ENCODE peak calls at places on chromosomes 2 and 18, in nine cellular contexts. K is epithelial cell of esophagus, H is HCT116, V is GM06990, M is Panc1, X is GM13976, L is Caco-2, C is HFFc6, N is RWPE1. Y is an unnamed sample.

GRCh38 chr2:23513245-23513880 is 128.4 kb downstream of the KLHL29 start:
- DNase-seq in K (no peak), H (no peak), M (no peak), X (no peak), N (no peak), C (no peak), L (no peak), V (no peak), Y (no peak)

GRCh38 chr2:43059183-43059897 is 167.1 kb downstream of the ZFP36L2 start:
- DNase-seq in C (peak), L (no peak), H (no peak), N (peak), K (peak), V (peak), M (no peak), X (no peak), Y (peak)

GRCh38 chr2:65159921-65160320 is 30.0 kb upstream of the RAB1A start:
- DNase-seq in C (no peak), M (no peak), H (no peak), L (peak), N (no peak), V (no peak), X (no peak), K (no peak), Y (no peak)

GRCh38 chr18:79772108-79772864 is 25.5 kb upstream of the KCNG2 start:
- DNase-seq in H (no peak), N (no peak), M (no peak), V (no peak), K (no peak), C (no peak), X (no peak), L (no peak), Y (no peak)

GRCh38 chr2:241901500-241902351 is 32.2 kb downstream of the RTP5 start:
- DNase-seq in K (peak), H (no peak), C (no peak), X (no peak), M (no peak), L (no peak), N (peak), V (no peak), Y (no peak)

GRCh38 chr2:10375570-10376266 is 72.4 kb downstream of the ODC1 start:
- DNase-seq in C (no peak), K (no peak), V (no peak), H (no peak), X (peak), L (no peak), M (no peak), N (no peak), Y (peak)

GRCh38 chr2:177767768-177768167 is 304.8 kb downstream of the PDE11A start:
- DNase-seq in V (no peak), L (no peak), K (no peak), M (no peak), N (no peak), X (no peak), H (no peak), C (no peak), Y (no peak)

GRCh38 chr2:223050900-223051299 is 1.1 kb upstream of the KCNE4 start:
- DNase-seq in H (no peak), L (no peak), V (no peak), X (no peak), C (no peak), K (no peak), M (no peak), N (no peak), Y (no peak)

GRCh38 chr2:1582891-1583341 is 161.4 kb downstream of the PXDN start:
- DNase-seq in L (no peak), V (no peak), C (no peak), H (no peak), K (no peak), M (no peak), N (no peak), X (no peak), Y (no peak)

GRCh38 chr2:109176928-109177327 is 47.9 kb downstream of the SH3RF3 start:
- DNase-seq in H (no peak), V (no peak), X (no peak), K (no peak), M (no peak), C (no peak), L (no peak), N (no peak), Y (no peak)

GRCh38 chr18:7941533-7941932 is 374.4 kb downstream of the PTPRM start:
- DNase-seq in L (no peak), X (no peak), N (no peak), M (no peak), H (no peak), K (peak), V (no peak), C (no peak), Y (no peak)

GRCh38 chr2:26685312-26685711 is 7.2 kb upstream of the KCNK3 start:
- DNase-seq in X (no peak), L (no peak), C (no peak), N (no peak), V (no peak), M (no peak), H (no peak), K (no peak), Y (no peak)

GRCh38 chr18:22167471-22168151 is 1.8 kb upstream of the GATA6 start:
- DNase-seq in H (no peak), X (no peak), V (no peak), L (no peak), C (no peak), N (peak), K (peak), M (no peak), Y (peak)

GRCh38 chr2:233245406-233245805 is 6.1 kb upstream of the ATG16L1 start:
- DNase-seq in V (no peak), K (no peak), L (peak), C (no peak), H (no peak), N (no peak), X (no peak), M (no peak), Y (no peak)

GRCh38 chr2:30374380-30374779 is 72.7 kb upstream of the LCLAT1 start:
- DNase-seq in L (no peak), K (no peak), C (no peak), V (no peak), H (no peak), M (no peak), N (no peak), X (no peak), Y (no peak)

GRCh38 chr2:221385716-221386115 is 186.4 kb downstream of the EPHA4 start:
- DNase-seq in C (no peak), M (no peak), L (no peak), K (peak), N (peak), X (no peak), H (no peak), V (no peak), Y (no peak)

GRCh38 chr2:238240761-238241711 is 1.2 kb upstream of the HES6 start:
- DNase-seq in K (peak), H (peak), N (peak), X (no peak), M (no peak), V (peak), L (no peak), C (no peak), Y (peak)
- TF ChIP-seq CTCF in K (no peak), H (no peak), N (no peak), X (no peak), M (no peak), V (no peak), L (no peak), C (no peak), Y (no peak)

GRCh38 chr2:100818003-100818605 is 1.8 kb upstream of the NPAS2 start:
- DNase-seq in L (no peak), V (no peak), H (peak), X (no peak), M (no peak), C (no peak), K (peak), N (peak), Y (no peak)

GRCh38 chr2:100819365-100820345 is at the start of gene NPAS2:
- DNase-seq in N (peak), K (peak), M (no peak), H (no peak), L (no peak), C (no peak), V (no peak), X (peak), Y (peak)

GRCh38 chr2:100817388-100817985 is 2.5 kb upstream of the NPAS2 start:
- DNase-seq in L (no peak), M (no peak), C (no peak), H (no peak), X (no peak), K (peak), N (no peak), V (no peak), Y (no peak)

GRCh38 chr2:100820346-100821254 is 661 bp downstream of the NPAS2 start:
- DNase-seq in L (no peak), N (no peak), X (peak), C (no peak), H (no peak), K (peak), M (no peak), V (no peak), Y (peak)

GRCh38 chr2:100818606-100819364 is 1.2 kb upstream of the NPAS2 start:
- DNase-seq in C (peak), N (peak), L (peak), H (peak), K (peak), X (peak), M (no peak), V (no peak), Y (peak)
- TF ChIP-seq CTCF in C (peak), N (peak), L (peak), H (peak), K (peak), X (no peak), M (peak), V (no peak), Y (no peak)

GRCh38 chr2:110876167-110876999 is 144.0 kb downstream of the ACOXL start:
- DNase-seq in V (no peak), H (no peak), M (no peak), C (no peak), X (no peak), L (no peak), K (no peak), N (no peak), Y (no peak)
- TF ChIP-seq CTCF in V (peak), H (peak), M (peak), C (peak), X (peak), L (no peak), K (no peak), N (no peak), Y (peak)

DNA sequence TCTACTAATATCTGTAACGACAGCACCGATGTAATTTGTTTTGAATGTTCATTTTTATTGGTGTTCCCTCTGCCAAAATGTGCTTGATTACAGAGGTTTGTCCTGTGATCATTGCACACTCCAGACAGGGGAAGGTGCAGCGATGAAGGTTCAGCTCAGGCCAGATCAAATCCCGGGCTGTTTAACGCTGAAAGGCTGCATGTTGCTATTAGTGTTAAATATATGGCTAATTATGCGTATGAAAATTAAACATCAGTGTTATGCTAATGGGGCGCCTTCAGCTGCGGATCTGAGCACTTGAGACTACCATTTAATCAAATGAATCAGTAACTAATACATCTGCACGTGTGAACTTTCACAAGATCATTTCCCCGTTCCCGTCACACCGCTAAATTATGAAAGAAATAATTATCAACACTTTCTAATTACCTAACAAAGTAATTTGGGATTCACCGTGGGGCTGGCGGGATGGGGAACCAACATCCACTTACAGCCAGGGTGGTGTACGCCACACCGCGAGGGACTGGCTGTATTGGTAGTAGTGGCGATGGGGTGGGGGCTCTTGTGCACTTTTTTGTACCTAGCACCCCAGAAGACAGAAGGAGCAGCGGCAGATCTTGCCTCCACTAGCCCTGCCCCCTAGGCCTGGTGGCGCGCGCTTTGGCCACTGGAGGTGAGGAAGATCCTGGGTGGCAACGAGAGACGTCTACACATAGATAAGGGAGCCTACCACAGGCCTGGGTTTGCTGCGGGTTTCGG is 1.4 kb upstream of the DLX1 start:
- DNase-seq in V (no peak), K (no peak), C (peak), X (peak), N (no peak), L (peak), H (no peak), M (no peak), Y (peak)
- TF ChIP-seq CTCF in V (no peak), K (no peak), C (no peak), X (no peak), N (no peak), L (no peak), H (no peak), M (no peak), Y (no peak)

GRCh38 chr2:6916736-6917070 is 509 bp upstream of the RNF144A start:
- DNase-seq in H (no peak), X (no peak), K (no peak), L (no peak), C (no peak), V (no peak), N (no peak), M (no peak), Y (no peak)

GRCh38 chr2:6917071-6917760 is at the start of gene RNF144A:
- DNase-seq in K (peak), H (no peak), N (peak), X (peak), L (no peak), V (peak), M (no peak), C (no peak), Y (peak)

GRCh38 chr2:6919912-6920905 is 3.0 kb downstream of the RNF144A start:
- DNase-seq in C (no peak), N (no peak), L (no peak), V (no peak), M (no peak), X (no peak), K (no peak), H (no peak), Y (no peak)

GRCh38 chr2:6916224-6916623 is 988 bp upstream of the RNF144A start:
- DNase-seq in V (no peak), X (no peak), M (no peak), H (no peak), C (no peak), K (no peak), N (no peak), L (no peak), Y (no peak)

GRCh38 chr2:6917761-6918421 is 679 bp downstream of the RNF144A start:
- DNase-seq in V (peak), X (no peak), K (no peak), N (no peak), M (no peak), H (no peak), L (no peak), C (no peak), Y (no peak)
- TF ChIP-seq CTCF in V (no peak), X (no peak), K (no peak), N (no peak), M (no peak), H (no peak), L (no peak), C (no peak), Y (no peak)

GRCh38 chr2:209556354-209556961 is 132.6 kb downstream of the MAP2 start:
- DNase-seq in X (peak), N (peak), H (peak), K (peak), C (peak), V (no peak), L (no peak), M (peak), Y (peak)
- TF ChIP-seq CTCF in X (peak), N (peak), H (peak), K (peak), C (peak), V (peak), L (peak), M (peak), Y (peak)

GRCh38 chr18:31183302-31183701 is 20.6 kb upstream of the DSC1 start:
- DNase-seq in M (no peak), K (no peak), C (no peak), N (no peak), H (no peak), V (no peak), L (no peak), X (no peak), Y (no peak)

GRCh38 chr18:31189757-31190156 is 27.1 kb upstream of the DSC1 start:
- DNase-seq in N (no peak), H (no peak), L (no peak), K (no peak), C (no peak), M (no peak), V (no peak), X (no peak), Y (no peak)

GRCh38 chr18:31190919-31191318 is 28.3 kb upstream of the DSC1 start:
- DNase-seq in X (no peak), M (no peak), V (no peak), N (peak), H (no peak), K (peak), C (no peak), L (no peak), Y (no peak)

DNA sequence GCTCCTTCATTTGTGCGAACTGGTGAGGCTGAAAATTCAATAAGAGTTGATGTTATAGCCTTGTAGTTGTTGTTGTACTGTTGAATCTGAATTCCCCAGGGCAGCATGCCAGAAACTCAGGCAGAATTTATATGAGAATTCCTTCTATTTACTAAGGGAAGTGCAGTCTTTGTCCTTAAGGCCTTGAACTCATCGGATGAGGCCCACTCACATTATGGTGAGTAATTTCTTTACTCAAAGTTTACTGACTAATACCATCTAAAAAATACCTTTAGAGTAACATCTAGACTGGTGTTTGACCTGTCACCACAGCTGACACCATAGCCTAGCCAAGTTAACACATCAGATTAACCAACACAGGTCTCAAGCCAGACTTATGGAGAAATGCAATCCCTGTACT is 22.9 kb upstream of the DSC1 start:
- DNase-seq in M (no peak), C (no peak), V (no peak), K (peak), N (no peak), X (no peak), H (no peak), L (no peak), Y (no peak)
- TF ChIP-seq CTCF in M (no peak), C (no peak), V (no peak), K (no peak), N (no peak), X (no peak), H (no peak), L (no peak), Y (no peak)

DNA sequence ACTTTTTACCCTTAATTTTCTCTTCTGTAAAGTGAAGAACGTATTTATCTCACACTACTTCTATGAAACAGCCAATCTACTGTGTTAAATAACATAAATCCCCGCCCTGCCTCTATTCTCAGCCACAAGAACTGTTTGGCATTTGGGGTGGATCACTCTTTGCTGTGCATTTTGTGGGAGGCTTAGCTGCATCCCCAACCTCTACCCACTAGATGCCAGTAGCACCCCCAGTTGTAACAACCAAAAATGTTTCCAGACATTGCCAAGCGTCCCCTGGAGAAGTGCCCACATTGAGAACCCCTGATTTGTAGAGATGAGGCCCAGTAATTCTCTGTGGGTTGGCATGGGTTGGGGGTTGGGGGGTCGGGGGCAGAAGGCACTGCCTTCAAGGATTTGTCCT is 94.7 kb upstream of the BOD1L2 start:
- DNase-seq in M (no peak), X (no peak), H (no peak), K (no peak), V (no peak), N (no peak), L (no peak), C (no peak), Y (peak)
- TF ChIP-seq CTCF in M (no peak), X (no peak), H (peak), K (no peak), V (peak), N (no peak), L (no peak), C (no peak), Y (peak)

DNA sequence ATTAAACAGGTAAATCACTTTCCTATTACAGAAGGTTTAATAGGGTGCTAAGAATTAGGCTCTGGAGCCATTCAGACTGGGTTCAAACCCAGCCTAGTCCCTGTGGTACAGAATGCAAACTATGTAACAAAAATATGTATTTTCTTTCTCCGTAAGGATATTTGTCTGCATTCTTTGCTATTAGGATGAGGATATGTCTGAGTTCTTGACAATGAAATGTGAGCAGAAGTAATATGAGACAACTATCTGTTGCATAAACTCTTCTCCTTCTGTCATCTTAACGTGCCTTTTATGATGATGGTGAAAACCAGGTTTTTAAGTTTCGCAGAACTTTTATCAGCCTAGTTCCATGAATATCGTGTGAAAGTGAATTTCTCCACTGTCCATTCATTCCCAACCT is 1129.1 kb upstream of the ZEB2 start:
- DNase-seq in X (no peak), V (no peak), L (no peak), K (no peak), C (no peak), M (no peak), N (no peak), H (no peak), Y (no peak)
- TF ChIP-seq CTCF in X (no peak), V (no peak), L (no peak), K (no peak), C (no peak), M (no peak), N (no peak), H (no peak), Y (no peak)

GRCh38 chr2:134199123-134199522 is 54.7 kb upstream of the MGAT5 start:
- DNase-seq in N (no peak), M (no peak), K (no peak), H (no peak), V (no peak), C (no peak), L (no peak), X (no peak), Y (no peak)

GRCh38 chr2:134200024-134200423 is 53.8 kb upstream of the MGAT5 start:
- DNase-seq in V (no peak), N (no peak), H (no peak), C (no peak), L (no peak), M (no peak), X (no peak), K (no peak), Y (no peak)

GRCh38 chr2:134202361-134202760 is 51.5 kb upstream of the MGAT5 start:
- DNase-seq in X (no peak), M (no peak), N (no peak), H (no peak), K (no peak), L (peak), C (no peak), V (no peak), Y (no peak)

GRCh38 chr2:134203175-134203574 is 50.7 kb upstream of the MGAT5 start:
- DNase-seq in K (no peak), L (no peak), X (no peak), V (no peak), N (no peak), H (no peak), C (no peak), M (no peak), Y (no peak)

GRCh38 chr2:134201559-134201958 is 52.3 kb upstream of the MGAT5 start:
- DNase-seq in C (no peak), H (no peak), V (no peak), X (no peak), N (no peak), L (no peak), M (no peak), K (no peak), Y (no peak)
- TF ChIP-seq CTCF in C (no peak), H (no peak), V (no peak), X (no peak), N (no peak), L (no peak), M (no peak), K (no peak), Y (no peak)

Y was measured in GM13977.